ENCODE peak calls at places on chromosomes 12 and 14, in seven cellular contexts. L is uterus, N is heart left ventricle, Q is prostate gland, D is ovary, X is upper lobe of left lung, A is IMR-90. F is an unnamed sample.

GRCh38 chr12:114668151-114668891 is 15.7 kb downstream of the TBX3 start:
- DNase-seq in L (peak; percentile 85), N (peak; percentile 82), Q (peak; percentile 94), D (peak; percentile 83), X (peak; percentile 88), A (peak; percentile 84), F (peak; percentile 66)

GRCh38 chr14:64725879-64726584 is 21.8 kb downstream of the PLEKHG3 start:
- DNase-seq in L (no peak), N (no peak), Q (no peak), D (peak; percentile 5), X (no peak), A (no peak), F (no peak)

GRCh38 chr12:29222200-29222599 is 73.1 kb downstream of the FAR2 start:
- DNase-seq in L (no peak), N (no peak), Q (no peak), D (no peak), X (no peak), A (no peak), F (no peak)

GRCh38 chr12:43835264-43835655 is 621 bp upstream of the TMEM117 start:
- DNase-seq in L (no peak), N (no peak), Q (no peak), D (no peak), X (no peak), A (peak; percentile 4), F (peak; percentile 52)

GRCh38 chr14:31477248-31477647 is 10.6 kb downstream of the GPR33 start:
- DNase-seq in L (no peak), N (no peak), Q (no peak), D (no peak), X (no peak), A (no peak), F (no peak)

GRCh38 chr12:109880938-109881337 is 597 bp upstream of the GLTP start:
- DNase-seq in L (no peak), N (no peak), Q (no peak), D (no peak), X (no peak), A (no peak), F (no peak)

GRCh38 chr14:32217301-32217700 is 14.2 kb upstream of the RNU6-8 start:
- DNase-seq in L (no peak), N (no peak), Q (no peak), D (no peak), X (no peak), A (no peak), F (no peak)

GRCh38 chr12:56190695-56191155 is 1.4 kb upstream of the SMARCC2 start:
- DNase-seq in L (no peak), N (no peak), Q (no peak), D (no peak), X (no peak), A (no peak), F (peak; percentile 26)

GRCh38 chr14:22844221-22845102 is 8.1 kb downstream of the MMP14 start:
- DNase-seq in L (no peak), N (no peak), Q (no peak), D (no peak), X (no peak), A (no peak), F (no peak)

GRCh38 chr12:27123642-27124041 is 41.3 kb upstream of the C12orf71 start:
- DNase-seq in L (no peak), N (no peak), Q (no peak), D (no peak), X (no peak), A (no peak), F (peak; percentile 71)

GRCh38 chr14:90578283-90578985 is 181.6 kb downstream of the CALM1 start:
- DNase-seq in L (no peak), N (peak; percentile 83), Q (no peak), D (no peak), X (peak; percentile 80), A (no peak), F (no peak)

GRCh38 chr14:105865266-105865903 is 339.0 kb downstream of the TMEM121 start:
- DNase-seq in L (no peak), N (no peak), Q (no peak), D (no peak), X (peak; percentile 40), A (no peak), F (peak; percentile 94)

GRCh38 chr12:122106891-122107660 is 28.5 kb downstream of the MLXIP start:
- DNase-seq in L (no peak), N (peak; percentile 84), Q (no peak), D (no peak), X (no peak), A (peak; percentile 77), F (no peak)

GRCh38 chr12:51630256-51630880 is 39.3 kb downstream of the SCN8A start:
- DNase-seq in L (no peak), N (no peak), Q (no peak), D (no peak), X (no peak), A (no peak), F (no peak)

GRCh38 chr12:119838781-119839180 is 38.3 kb downstream of the CIT start:
- DNase-seq in L (no peak), N (no peak), Q (no peak), D (no peak), X (no peak), A (no peak), F (no peak)

GRCh38 chr12:8154526-8154925 is 2.3 kb upstream of the ZNF705A start:
- DNase-seq in L (no peak), N (no peak), Q (no peak), D (no peak), X (no peak), A (peak; percentile 50), F (no peak)

GRCh38 chr12:71626098-71626497 is 37.5 kb downstream of the ZFC3H1 start:
- DNase-seq in L (no peak), N (no peak), Q (no peak), D (no peak), X (no peak), A (no peak), F (peak; percentile 67)

DNA sequence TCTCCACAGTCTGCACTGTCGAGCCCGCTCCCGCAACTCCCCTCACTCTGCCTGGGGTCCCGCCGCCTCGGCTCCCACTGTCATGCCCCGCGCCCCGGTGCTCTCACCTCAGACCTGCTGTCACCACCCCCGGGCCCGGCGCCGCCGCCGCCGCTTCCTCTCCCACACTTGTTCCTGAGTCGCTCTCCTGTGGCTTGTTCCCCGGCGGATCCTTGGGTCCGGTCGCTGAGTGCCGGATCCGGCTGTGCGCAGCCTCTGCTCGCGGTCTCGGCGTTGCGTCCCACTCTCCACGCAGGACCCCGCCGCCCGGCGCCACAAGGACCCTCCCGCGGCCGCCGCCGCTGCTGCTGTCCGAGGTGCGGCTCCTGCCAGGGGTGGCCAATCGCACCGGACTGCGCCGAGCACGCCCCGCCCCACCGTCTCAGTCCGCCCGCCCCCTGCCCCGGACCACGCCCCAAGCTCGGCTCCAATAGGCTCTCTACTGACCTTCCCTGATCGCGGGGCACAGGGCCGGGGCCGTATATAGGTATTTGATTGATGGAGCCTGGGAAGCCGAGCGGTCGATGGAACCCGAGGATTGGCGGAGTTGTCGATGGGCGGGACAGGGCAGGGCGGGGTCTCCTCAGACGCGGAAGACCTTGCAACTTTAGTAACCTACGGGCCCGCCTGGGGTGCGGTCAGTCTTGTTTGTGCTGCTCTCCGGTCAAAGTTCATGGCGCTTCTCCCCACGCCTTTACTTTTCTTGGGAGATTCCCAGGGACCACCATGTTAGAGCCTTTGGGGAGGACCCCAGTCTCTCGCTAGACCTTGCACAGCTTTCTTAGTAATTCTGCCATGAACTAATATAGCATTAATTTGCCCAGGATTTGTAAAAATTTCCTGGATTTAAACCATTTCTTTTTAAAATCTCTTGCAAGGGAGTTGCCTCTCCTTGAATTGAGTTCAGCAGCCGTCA is at the start of gene TAOK3:
- DNase-seq in L (peak; percentile 99), N (peak; percentile 99), Q (peak; percentile 99), D (peak; percentile 98), X (peak; percentile 99), A (peak; percentile 97), F (peak; percentile 100)
- TF ChIP-seq POLR2A in L (peak; percentile 93), N (peak; percentile 74), Q (peak; percentile 83), D (peak; percentile 60), X (peak; percentile 91), A (peak; percentile 90), F (peak; percentile 94)

GRCh38 chr12:19778822-19779221 is 339.5 kb downstream of the AEBP2 start:
- DNase-seq in L (no peak), N (peak; percentile 16), Q (no peak), D (no peak), X (no peak), A (no peak), F (peak; percentile 24)
- H3K4me3 ChIP-seq in L (no peak overlapping the region), N (no peak overlapping the region), Q (no peak overlapping the region), D (no peak overlapping the region), X (no peak overlapping the region), A (no peak overlapping the region), F (no peak overlapping the region)

DNA sequence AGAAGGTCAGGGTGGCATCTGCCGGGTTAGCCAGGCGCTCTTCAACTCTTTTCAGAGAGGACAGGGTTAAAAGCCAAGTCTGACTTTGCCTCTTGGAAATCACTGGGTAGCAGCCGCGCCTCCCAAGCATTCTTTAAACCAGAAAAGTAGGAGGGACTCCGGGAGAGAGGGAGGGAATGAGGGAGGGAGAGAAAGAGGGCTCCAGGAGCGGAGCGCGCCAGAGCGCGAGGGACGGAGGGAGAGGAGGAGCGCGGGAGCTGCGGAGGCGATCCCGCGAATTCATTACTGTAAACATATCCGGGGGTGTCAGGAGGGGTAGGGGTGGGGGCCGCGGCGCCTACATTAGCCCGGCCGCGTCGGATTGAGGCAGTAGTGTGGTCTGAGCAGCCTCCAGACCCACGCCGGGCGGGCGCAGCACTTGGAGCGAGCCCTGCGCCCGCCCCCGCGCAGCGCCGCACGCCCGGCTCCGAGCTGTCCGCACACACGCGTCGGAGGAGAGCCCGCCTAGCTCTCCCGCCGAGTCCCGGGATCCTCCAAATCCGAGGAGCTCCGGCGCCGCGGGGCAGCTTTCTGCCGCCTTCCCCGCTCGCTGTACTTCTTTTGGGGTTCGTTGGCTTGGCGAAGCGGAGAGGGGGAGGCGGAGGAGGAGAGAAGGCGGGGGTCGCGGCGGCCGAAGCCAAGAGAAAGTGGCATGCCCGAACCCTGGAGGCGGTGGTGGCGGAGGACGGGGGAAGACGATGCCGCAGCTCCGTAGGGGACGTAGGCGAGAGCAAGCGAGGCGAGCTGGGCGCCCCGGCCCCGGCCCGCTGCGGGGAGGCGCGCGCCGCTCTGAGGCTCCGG is 3.3 kb downstream of the FLRT2 start:
- DNase-seq in L (peak; percentile 47), N (peak; percentile 56), Q (peak; percentile 25), D (peak; percentile 79), X (peak; percentile 89), A (peak; percentile 87), F (no peak)
- TF ChIP-seq POLR2A in L (peak; percentile 38), N (no peak), Q (no peak), D (peak; percentile 29), X (no peak), A (peak; percentile 73), F (no peak)

GRCh38 chr12:2892246-2892645 is 1.6 kb downstream of the TULP3 start:
- DNase-seq in L (no peak), N (no peak), Q (no peak), D (no peak), X (no peak), A (no peak), F (no peak)
- H3K4me3 ChIP-seq in L (no peak overlapping the region), N (peak overlapping the region; percentile 91), Q (no peak overlapping the region), D (peak overlapping the region; percentile 97), X (no peak overlapping the region), A (no peak overlapping the region), F (no peak overlapping the region)

GRCh38 chr14:61485670-61486069 is 164.3 kb downstream of the PRKCH start:
- DNase-seq in L (no peak), N (no peak), Q (no peak), D (no peak), X (no peak), A (no peak), F (no peak)
- TF ChIP-seq POLR2A in L (no peak), N (no peak), Q (no peak), D (no peak), X (no peak), A (no peak), F (no peak)

F was measured in NB4.